ENCODE peak calls at places on chromosome 22, in six cellular contexts. One of them, this sample, is unnamed.

GRCh38 chr22:45935573-45935972 is 41.4 kb downstream of the WNT7B start:
- DNase-seq in OCI-LY7: no peak
- DNase-seq in transverse colon: no peak
- DNase-seq in stomach: no peak
- DNase-seq in colonic mucosa: no peak
- DNase-seq in left lung: no peak
- DNase-seq in this sample: no peak

GRCh38 chr22:41742918-41743317 is 43.6 kb downstream of the MEI1 start:
- DNase-seq in OCI-LY7: no peak
- DNase-seq in transverse colon: no peak
- DNase-seq in stomach: no peak
- DNase-seq in colonic mucosa: no peak
- DNase-seq in left lung: no peak
- DNase-seq in this sample: no peak

GRCh38 chr22:22508274-22509176 is at the start of gene ZNF280B:
- DNase-seq in OCI-LY7: peak
- DNase-seq in transverse colon: peak
- DNase-seq in stomach: peak
- DNase-seq in colonic mucosa: peak
- DNase-seq in left lung: peak
- DNase-seq in this sample: peak

GRCh38 chr22:30755760-30756124 is 61.1 kb downstream of the OSBP2 start:
- DNase-seq in OCI-LY7: no peak
- DNase-seq in transverse colon: no peak
- DNase-seq in stomach: no peak
- DNase-seq in colonic mucosa: no peak
- DNase-seq in left lung: no peak
- DNase-seq in this sample: no peak

GRCh38 chr22:36946436-36947158 is 33.2 kb downstream of the CSF2RB start:
- DNase-seq in OCI-LY7: peak
- DNase-seq in transverse colon: no peak
- DNase-seq in stomach: no peak
- DNase-seq in colonic mucosa: no peak
- DNase-seq in left lung: no peak
- DNase-seq in this sample: no peak

GRCh38 chr22:39316440-39317083 is 2.9 kb downstream of the RPL3 start:
- DNase-seq in OCI-LY7: peak
- DNase-seq in transverse colon: peak
- DNase-seq in stomach: peak
- DNase-seq in colonic mucosa: peak
- DNase-seq in left lung: no peak
- DNase-seq in this sample: peak

GRCh38 chr22:20319745-20320658 is at the start of gene DGCR6L:
- DNase-seq in OCI-LY7: peak
- DNase-seq in transverse colon: peak
- DNase-seq in stomach: peak
- DNase-seq in colonic mucosa: peak
- DNase-seq in left lung: peak
- DNase-seq in this sample: peak

GRCh38 chr22:21094911-21095772 is 49.4 kb downstream of the LRRC74B start:
- DNase-seq in OCI-LY7: no peak
- DNase-seq in transverse colon: no peak
- DNase-seq in stomach: no peak
- DNase-seq in colonic mucosa: no peak
- DNase-seq in left lung: no peak
- DNase-seq in this sample: no peak

GRCh38 chr22:21970037-21970799 is 12.4 kb downstream of the TOP3B start:
- DNase-seq in OCI-LY7: no peak
- DNase-seq in transverse colon: no peak
- DNase-seq in stomach: no peak
- DNase-seq in colonic mucosa: no peak
- DNase-seq in left lung: no peak
- DNase-seq in this sample: no peak

GRCh38 chr22:16699336-16699735 is 106.7 kb upstream of the CCT8L2 start:
- DNase-seq in OCI-LY7: no peak
- DNase-seq in transverse colon: no peak
- DNase-seq in stomach: no peak
- DNase-seq in colonic mucosa: no peak
- DNase-seq in left lung: no peak
- DNase-seq in this sample: no peak

GRCh38 chr22:41567452-41567768 is 6.6 kb downstream of the CSDC2 start:
- DNase-seq in OCI-LY7: no peak
- DNase-seq in transverse colon: no peak
- DNase-seq in stomach: no peak
- DNase-seq in colonic mucosa: no peak
- DNase-seq in left lung: no peak
- DNase-seq in this sample: no peak

GRCh38 chr22:18091916-18092526 is 14.2 kb downstream of the PEX26 start:
- DNase-seq in OCI-LY7: no peak
- DNase-seq in transverse colon: peak
- DNase-seq in stomach: peak
- DNase-seq in colonic mucosa: peak
- DNase-seq in left lung: no peak
- DNase-seq in this sample: no peak

DNA sequence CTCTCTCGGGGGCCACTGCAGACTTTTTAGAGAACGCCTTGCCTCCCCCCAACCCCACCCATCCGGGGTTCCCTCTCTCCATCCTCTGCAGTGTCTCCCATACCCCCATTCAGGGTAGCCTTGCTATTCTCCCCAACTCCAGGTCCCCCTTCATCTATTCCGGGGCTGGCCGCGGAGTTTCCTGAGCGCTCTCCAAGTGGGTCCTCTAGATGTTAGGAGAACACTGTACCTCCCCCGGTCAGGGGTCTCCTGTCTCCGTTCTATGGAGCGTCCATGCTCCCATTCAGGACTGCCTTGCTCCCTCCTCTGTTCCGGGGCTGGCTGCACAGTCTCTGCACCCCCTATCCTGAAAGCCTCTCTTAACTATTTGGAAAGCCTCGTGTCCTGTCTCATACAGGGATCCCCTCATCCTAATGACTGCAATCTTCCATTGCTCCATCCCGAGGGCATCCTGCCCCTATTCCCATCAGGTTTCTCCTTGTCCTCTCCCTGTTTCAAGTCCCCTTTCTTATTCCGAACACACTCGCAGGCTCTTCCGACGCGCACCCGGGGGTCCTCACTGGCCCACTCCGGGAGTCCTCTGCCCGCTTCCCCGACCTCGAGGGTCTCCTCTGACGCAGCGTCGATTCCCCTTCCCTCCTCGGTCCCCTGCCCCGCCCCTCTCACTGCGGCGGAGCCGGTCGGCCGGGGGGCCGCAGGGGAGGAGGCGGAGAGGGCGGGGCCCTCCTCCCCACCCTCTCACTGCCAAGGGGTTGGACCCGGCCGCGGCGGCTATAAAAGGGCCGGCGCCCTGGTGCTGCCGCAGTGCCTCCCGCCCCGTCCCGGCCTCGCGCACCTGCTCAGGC is at the start of gene NEFH:
- DNase-seq in OCI-LY7: no peak
- DNase-seq in transverse colon: no peak
- DNase-seq in stomach: no peak
- DNase-seq in colonic mucosa: no peak
- DNase-seq in left lung: no peak
- DNase-seq in this sample: no peak
- H3K4me3 ChIP-seq in OCI-LY7: no peak
- H3K4me3 ChIP-seq in transverse colon: peak
- H3K4me3 ChIP-seq in stomach: peak
- H3K4me3 ChIP-seq in colonic mucosa: no peak
- H3K4me3 ChIP-seq in left lung: no peak
- H3K4me3 ChIP-seq in this sample: peak

GRCh38 chr22:27222178-27222577 is 564.8 kb downstream of the MIAT start:
- DNase-seq in OCI-LY7: no peak
- DNase-seq in transverse colon: no peak
- DNase-seq in stomach: no peak
- DNase-seq in colonic mucosa: no peak
- DNase-seq in left lung: no peak
- DNase-seq in this sample: no peak

GRCh38 chr22:27220349-27220748 is 563.0 kb downstream of the MIAT start:
- DNase-seq in OCI-LY7: no peak
- DNase-seq in transverse colon: no peak
- DNase-seq in stomach: no peak
- DNase-seq in colonic mucosa: no peak
- DNase-seq in left lung: no peak
- DNase-seq in this sample: no peak

GRCh38 chr22:27226666-27227065 is 569.3 kb downstream of the MIAT start:
- DNase-seq in OCI-LY7: no peak
- DNase-seq in transverse colon: no peak
- DNase-seq in stomach: no peak
- DNase-seq in colonic mucosa: no peak
- DNase-seq in left lung: no peak
- DNase-seq in this sample: no peak

GRCh38 chr22:27224485-27225364 is 567.3 kb downstream of the MIAT start:
- DNase-seq in OCI-LY7: no peak
- DNase-seq in transverse colon: no peak
- DNase-seq in stomach: no peak
- DNase-seq in colonic mucosa: peak
- DNase-seq in left lung: no peak
- DNase-seq in this sample: no peak

DNA sequence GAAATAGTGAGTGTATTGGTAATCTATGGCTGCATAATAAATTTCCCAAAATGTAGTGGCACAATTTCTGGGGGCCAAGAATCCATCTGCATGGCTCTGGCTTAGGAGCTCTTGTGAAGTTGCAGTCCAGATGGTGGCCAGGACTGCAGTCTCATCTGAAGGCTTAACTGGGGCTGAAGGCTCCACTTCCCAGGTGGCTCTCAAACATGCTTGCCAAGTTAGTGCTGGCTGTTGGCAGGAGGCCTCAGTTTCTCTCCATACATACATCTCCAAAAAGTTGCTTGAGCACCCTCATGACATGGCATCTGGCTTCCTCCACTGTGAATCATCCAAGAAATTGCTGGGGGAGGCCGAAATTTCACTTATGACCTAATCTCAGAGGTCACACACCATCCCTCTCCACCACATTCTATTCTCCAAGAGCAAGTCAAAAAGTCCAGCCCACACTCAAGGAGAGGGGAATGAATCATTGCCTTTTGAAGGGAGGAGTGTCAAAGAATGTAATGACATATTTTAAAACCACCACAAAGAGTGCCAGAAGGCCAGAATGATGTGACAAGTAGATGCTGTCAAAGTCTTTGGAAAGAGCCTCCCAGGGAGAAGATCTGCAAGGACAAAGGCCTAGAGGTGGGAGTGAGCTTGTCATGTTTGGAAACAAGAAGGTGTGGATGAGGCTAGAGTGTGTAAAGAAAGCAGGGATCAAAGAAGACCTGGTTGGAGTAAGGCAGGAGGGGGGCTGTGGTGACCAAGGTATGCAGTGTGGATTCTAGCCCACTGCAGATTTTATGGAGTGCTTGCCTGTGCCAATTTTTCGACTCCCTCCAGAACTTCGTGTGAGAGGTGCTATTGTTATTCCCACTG is 566.2 kb downstream of the MIAT start:
- DNase-seq in OCI-LY7: no peak
- DNase-seq in transverse colon: no peak
- DNase-seq in stomach: no peak
- DNase-seq in colonic mucosa: no peak
- DNase-seq in left lung: no peak
- DNase-seq in this sample: no peak
- H3K27ac ChIP-seq in OCI-LY7: no peak
- H3K27ac ChIP-seq in transverse colon: peak
- H3K27ac ChIP-seq in stomach: no peak
- H3K27ac ChIP-seq in colonic mucosa: no peak
- H3K27ac ChIP-seq in left lung: peak
- H3K27ac ChIP-seq in this sample: no peak

DNA sequence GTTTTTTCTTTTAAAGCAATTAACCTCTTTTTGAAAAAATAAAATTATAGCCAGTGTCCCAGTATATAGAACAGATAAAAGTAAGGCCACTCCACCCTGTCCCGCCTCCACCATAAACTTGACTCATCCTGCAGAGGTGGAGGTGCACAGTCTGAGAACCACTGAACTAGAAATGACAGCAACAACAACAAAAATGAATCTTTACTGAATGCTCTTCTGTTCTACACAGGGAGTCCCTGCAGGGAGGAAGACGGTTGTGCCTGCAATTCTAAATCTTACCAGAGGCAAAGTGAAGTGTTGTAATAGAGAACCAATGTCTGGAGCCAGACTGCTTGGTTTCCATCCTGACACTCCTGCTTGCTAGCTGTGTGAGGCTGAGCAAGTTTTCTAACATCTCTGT is 162.3 kb downstream of the FBXO7 start:
- DNase-seq in OCI-LY7: no peak
- DNase-seq in transverse colon: no peak
- DNase-seq in stomach: no peak
- DNase-seq in colonic mucosa: no peak
- DNase-seq in left lung: no peak
- DNase-seq in this sample: no peak
- TF ChIP-seq CTCF in OCI-LY7: no peak
- TF ChIP-seq CTCF in transverse colon: no peak
- TF ChIP-seq CTCF in stomach: no peak
- TF ChIP-seq CTCF in colonic mucosa: no peak
- TF ChIP-seq CTCF in left lung: no peak
- TF ChIP-seq CTCF in this sample: no peak

DNA sequence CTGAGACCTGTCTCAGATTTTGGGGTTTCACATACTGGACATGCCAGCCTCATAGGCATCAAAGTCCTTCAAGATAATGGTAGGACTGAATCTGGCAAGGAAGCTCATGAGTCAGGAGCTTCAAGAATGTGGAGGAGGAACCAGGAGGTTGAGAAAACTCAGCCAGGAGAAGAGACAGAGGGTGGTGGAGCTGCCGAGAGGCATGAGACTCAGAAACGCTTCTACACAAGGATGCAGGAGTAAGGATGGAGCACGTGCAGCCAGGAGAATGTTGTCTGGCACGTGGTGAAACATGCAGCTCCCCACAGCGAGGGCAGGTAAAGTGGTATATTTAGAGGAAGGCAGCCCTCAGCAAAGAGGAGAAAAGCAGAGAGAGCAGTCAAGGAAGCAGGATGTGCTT is 148.7 kb upstream of the ISX start:
- DNase-seq in OCI-LY7: no peak
- DNase-seq in transverse colon: no peak
- DNase-seq in stomach: no peak
- DNase-seq in colonic mucosa: no peak
- DNase-seq in left lung: no peak
- DNase-seq in this sample: no peak
- H3K4me3 ChIP-seq in OCI-LY7: no peak
- H3K4me3 ChIP-seq in transverse colon: no peak
- H3K4me3 ChIP-seq in stomach: no peak
- H3K4me3 ChIP-seq in colonic mucosa: no peak
- H3K4me3 ChIP-seq in left lung: no peak
- H3K4me3 ChIP-seq in this sample: no peak

DNA sequence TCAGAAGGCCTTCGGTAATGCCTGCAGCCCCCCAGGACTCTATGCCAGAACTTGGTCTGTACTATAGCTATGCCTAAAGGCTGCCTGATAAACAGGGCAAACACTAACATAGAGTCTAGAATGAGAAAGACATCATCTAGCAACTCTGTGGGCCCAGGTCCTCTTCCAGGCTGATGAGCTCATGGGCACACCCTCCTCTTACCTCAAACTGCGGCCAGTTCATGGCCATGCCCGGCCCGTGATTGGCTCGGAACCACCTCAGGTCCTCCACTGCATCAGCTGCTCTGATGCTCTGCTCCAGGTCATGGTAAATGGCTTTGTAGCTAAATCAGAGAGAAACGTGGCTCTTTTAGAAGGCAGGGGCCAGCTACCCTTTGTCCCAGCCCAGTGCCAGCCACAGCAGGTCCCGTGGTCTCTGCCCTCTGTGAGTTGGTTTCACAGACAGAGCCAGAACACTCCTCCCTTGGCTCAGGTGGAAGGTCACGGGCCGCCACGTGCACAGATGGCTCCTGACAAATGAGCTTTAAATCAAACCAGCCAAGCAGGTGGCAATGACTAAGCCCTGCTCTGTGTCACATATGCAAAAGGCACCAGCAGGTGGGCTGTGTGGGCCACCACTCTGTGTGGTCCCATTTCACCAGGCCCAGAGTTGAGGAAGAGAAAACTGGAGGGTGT is 25.0 kb upstream of the ARFGAP3 start:
- DNase-seq in OCI-LY7: peak
- DNase-seq in transverse colon: peak
- DNase-seq in stomach: peak
- DNase-seq in colonic mucosa: no peak
- DNase-seq in left lung: no peak
- DNase-seq in this sample: no peak
- H3K27ac ChIP-seq in OCI-LY7: no peak
- H3K27ac ChIP-seq in transverse colon: no peak
- H3K27ac ChIP-seq in stomach: peak
- H3K27ac ChIP-seq in colonic mucosa: no peak
- H3K27ac ChIP-seq in left lung: no peak
- H3K27ac ChIP-seq in this sample: no peak